ENCODE peak calls at places on chromosomes 16 and 17, in eight cellular contexts. F, G, T, Z, Y, A, R and L are unnamed samples.

GRCh38 chr17:18025596-18026407 is 13.2 kb downstream of the ATPAF2 start:
- DNase-seq in G (no peak), Z (peak; percentile 75), F (no peak), Y (peak; percentile 24), T (no peak), R (no peak), A (no peak), L (no peak)

GRCh38 chr17:17900615-17901520 is 64.1 kb upstream of the SREBF1 start:
- DNase-seq in F (peak; percentile 89), T (no peak), R (peak; percentile 73), Z (peak; percentile 99), G (no peak), Y (peak; percentile 95), A (peak; percentile 73), L (peak; percentile 90)

GRCh38 chr17:79812206-79812968 is 15.5 kb upstream of the CBX8 start:
- DNase-seq in G (no peak), T (no peak), Y (no peak), R (peak; percentile 42), A (no peak), F (no peak), Z (no peak), L (no peak)

GRCh38 chr17:7820231-7820630 is 13.8 kb upstream of the KDM6B start:
- DNase-seq in Z (no peak), R (no peak), Y (no peak), F (no peak), A (no peak), T (no peak), G (no peak), L (no peak)

GRCh38 chr17:55402374-55402773 is 19.3 kb downstream of the MMD start:
- DNase-seq in Z (no peak), T (no peak), G (no peak), A (no peak), R (no peak), F (no peak), Y (no peak), L (no peak)

GRCh38 chr16:87895641-87896141 is 26.4 kb upstream of the SLC7A5 start:
- DNase-seq in R (no peak), Z (peak; percentile 64), Y (no peak), G (no peak), A (no peak), T (no peak), F (no peak), L (peak; percentile 52)

GRCh38 chr16:80974649-80975376 is 31.9 kb downstream of the CMC2 start:
- DNase-seq in Y (no peak), R (no peak), A (no peak), Z (no peak), T (no peak), F (no peak), G (no peak), L (no peak)

GRCh38 chr17:82740906-82741759 is 5.7 kb downstream of the FN3K start:
- DNase-seq in F (no peak), R (no peak), G (no peak), Y (no peak), A (peak; percentile 15), Z (no peak), T (no peak), L (no peak)

GRCh38 chr17:43875476-43876147 is 28.6 kb downstream of the CD300LG start:
- DNase-seq in G (no peak), T (no peak), A (no peak), Z (no peak), F (no peak), R (no peak), Y (no peak), L (no peak)

GRCh38 chr17:73237714-73238113 is 24.0 kb downstream of the CPSF4L start:
- DNase-seq in A (no peak), R (no peak), F (no peak), Y (no peak), G (no peak), T (no peak), Z (no peak), L (no peak)

GRCh38 chr16:66408181-66409048 is 18.7 kb upstream of the BEAN1 start:
- DNase-seq in F (no peak), A (no peak), Y (no peak), Z (peak; percentile 63), G (no peak), R (no peak), T (no peak), L (peak; percentile 56)

GRCh38 chr17:50314456-50315011 is 31.4 kb upstream of the XYLT2 start:
- DNase-seq in Y (no peak), T (no peak), Z (no peak), F (no peak), A (no peak), G (no peak), R (no peak), L (no peak)

GRCh38 chr17:51613255-51613654 is 352.9 kb downstream of the UTP18 start:
- DNase-seq in F (no peak), G (no peak), Y (no peak), A (no peak), R (no peak), T (no peak), Z (no peak), L (no peak)

GRCh38 chr17:41551370-41551769 is 20.5 kb downstream of the KRT9 start:
- DNase-seq in Y (no peak), R (no peak), T (no peak), Z (peak; percentile 34), G (no peak), F (no peak), A (no peak), L (no peak)

GRCh38 chr16:24493859-24494258 is 45.5 kb upstream of the RBBP6 start:
- DNase-seq in A (no peak), G (no peak), R (no peak), Z (peak; percentile 64), T (no peak), Y (no peak), F (no peak), L (no peak)

GRCh38 chr16:85928411-85928820 is 29.5 kb downstream of the IRF8 start:
- DNase-seq in T (no peak), F (no peak), Z (peak; percentile 7), Y (no peak), A (peak; percentile 45), G (no peak), R (no peak), L (peak; percentile 46)

GRCh38 chr17:81028506-81028858 is 6.5 kb upstream of the BAIAP2 start:
- DNase-seq in G (no peak), Z (no peak), F (no peak), R (no peak), A (peak; percentile 44), Y (no peak), T (no peak), L (no peak)

GRCh38 chr17:77208217-77208808 is 67.5 kb downstream of the SEC14L1 start:
- DNase-seq in F (no peak), A (peak; percentile 8), G (no peak), Y (peak; percentile 25), R (peak; percentile 66), T (peak; percentile 32), Z (peak; percentile 46), L (peak; percentile 39)